ENCODE peak calls at places on chromosome 16, in five cellular contexts. C is keratinocyte, G is HCT116, T is fibroblast of lung, J is psoas muscle. P is an unnamed sample.

GRCh38 chr16:977096-977701 is 4.4 kb upstream of the SOX8 start:
- DNase-seq in C (no peak), G (no peak), T (no peak), J (peak; percentile 59), P (no peak)

GRCh38 chr16:82358601-82359221 is 188.7 kb upstream of the MPHOSPH6 start:
- DNase-seq in C (no peak), G (no peak), T (no peak), J (no peak), P (no peak)

GRCh38 chr16:52117171-52117570 is 429.8 kb downstream of the TOX3 start:
- DNase-seq in C (no peak), G (no peak), T (no peak), J (no peak), P (no peak)

GRCh38 chr16:77788196-77789084 is at the start of gene VAT1L:
- DNase-seq in C (no peak), G (no peak), T (peak; percentile 66), J (no peak), P (no peak)

GRCh38 chr16:85334718-85335583 is 222.7 kb upstream of the CIBAR2 start:
- DNase-seq in C (no peak), G (no peak), T (no peak), J (no peak), P (peak; percentile 18)

GRCh38 chr16:82456683-82457082 is 170.1 kb upstream of the CDH13 start:
- DNase-seq in C (no peak), G (peak; percentile 57), T (peak; percentile 38), J (peak; percentile 26), P (peak; percentile 0)

GRCh38 chr16:67194257-67194656 is 2.3 kb downstream of the E2F4 start:
- DNase-seq in C (no peak), G (no peak), T (no peak), J (no peak), P (no peak)

GRCh38 chr16:67877064-67877463 is 4.2 kb downstream of the EDC4 start:
- DNase-seq in C (no peak), G (no peak), T (no peak), J (no peak), P (no peak)

GRCh38 chr16:81650982-81651562 is 128.0 kb upstream of the PLCG2 start:
- DNase-seq in C (no peak), G (no peak), T (peak; percentile 60), J (peak; percentile 62), P (no peak)

GRCh38 chr16:70726869-70727494 is 41.1 kb upstream of the MTSS2 start:
- DNase-seq in C (no peak), G (no peak), T (peak; percentile 72), J (peak; percentile 61), P (no peak)

GRCh38 chr16:3949287-3949686 is 68.8 kb upstream of the CREBBP start:
- DNase-seq in C (no peak), G (no peak), T (no peak), J (no peak), P (no peak)

GRCh38 chr16:16073884-16074781 is 124.7 kb downstream of the ABCC1 start:
- DNase-seq in C (no peak), G (no peak), T (peak; percentile 79), J (no peak), P (no peak)

GRCh38 chr16:89319883-89320716 is 102.6 kb downstream of the ZNF778 start:
- DNase-seq in C (peak; percentile 59), G (no peak), T (peak; percentile 78), J (peak; percentile 79), P (peak; percentile 41)

GRCh38 chr16:80197790-80198201 is 343.0 kb upstream of the DYNLRB2 start:
- DNase-seq in C (peak; percentile 78), G (no peak), T (peak; percentile 81), J (no peak), P (no peak)

GRCh38 chr16:22144520-22144919 is 17.8 kb upstream of the SDR42E2 start:
- DNase-seq in C (no peak), G (no peak), T (no peak), J (no peak), P (no peak)

GRCh38 chr16:30602595-30603277 is 7.5 kb downstream of the ZNF689 start:
- DNase-seq in C (no peak), G (no peak), T (peak; percentile 57), J (no peak), P (no peak)

GRCh38 chr16:31357324-31358156 is 2.6 kb downstream of the ITGAX start:
- DNase-seq in C (no peak), G (no peak), T (no peak), J (no peak), P (no peak)

GRCh38 chr16:30561212-30561816 is 3.1 kb upstream of the ZNF764 start:
- DNase-seq in C (no peak), G (no peak), T (no peak), J (peak; percentile 41), P (peak; percentile 56)

GRCh38 chr16:31386157-31386984 is 6.8 kb upstream of the ITGAD start:
- DNase-seq in C (no peak), G (peak; percentile 54), T (no peak), J (no peak), P (no peak)

GRCh38 chr16:70793851-70794502 is 7.0 kb downstream of the VAC14 start:
- DNase-seq in C (no peak), G (no peak), T (no peak), J (no peak), P (no peak)

GRCh38 chr16:59259074-59259963 is 525.2 kb upstream of the GOT2 start:
- DNase-seq in C (no peak), G (no peak), T (no peak), J (no peak), P (no peak)

GRCh38 chr16:30748634-30749445 is 615 bp downstream of the PHKG2 start:
- DNase-seq in C (no peak), G (no peak), T (peak; percentile 23), J (peak; percentile 50), P (peak; percentile 32)

GRCh38 chr16:58025351-58026138 is at the start of gene MMP15:
- DNase-seq in C (peak; percentile 28), G (peak; percentile 94), T (peak; percentile 59), J (peak; percentile 66), P (peak; percentile 42)
- H3K27me3 ChIP-seq in C (no peaks in the 10 kb centered on the region), G (no peaks in the 10 kb centered on the region), T (peaks cover 13% of the 10 kb centered on the region), J (no peaks in the 10 kb centered on the region), P (no peaks in the 10 kb centered on the region)

GRCh38 chr16:72891291-72892227 is 156.4 kb downstream of the ZFHX3 start:
- DNase-seq in C (no peak), G (no peak), T (no peak), J (no peak), P (no peak)

GRCh38 chr16:72896719-72897118 is 151.2 kb downstream of the ZFHX3 start:
- DNase-seq in C (no peak), G (no peak), T (no peak), J (no peak), P (no peak)

GRCh38 chr16:72897707-72898106 is 150.2 kb downstream of the ZFHX3 start:
- DNase-seq in C (no peak), G (no peak), T (no peak), J (no peak), P (no peak)

GRCh38 chr16:72895951-72896350 is 152.0 kb downstream of the ZFHX3 start:
- DNase-seq in C (no peak), G (no peak), T (no peak), J (no peak), P (no peak)

GRCh38 chr16:72894291-72895151 is 153.4 kb downstream of the ZFHX3 start:
- DNase-seq in C (no peak), G (no peak), T (no peak), J (no peak), P (no peak)
- H3K27ac ChIP-seq in C (no peak overlapping the region), G (no peak overlapping the region), T (peak overlapping the region; percentile 63), J (no peak overlapping the region), P (no peak overlapping the region)

DNA sequence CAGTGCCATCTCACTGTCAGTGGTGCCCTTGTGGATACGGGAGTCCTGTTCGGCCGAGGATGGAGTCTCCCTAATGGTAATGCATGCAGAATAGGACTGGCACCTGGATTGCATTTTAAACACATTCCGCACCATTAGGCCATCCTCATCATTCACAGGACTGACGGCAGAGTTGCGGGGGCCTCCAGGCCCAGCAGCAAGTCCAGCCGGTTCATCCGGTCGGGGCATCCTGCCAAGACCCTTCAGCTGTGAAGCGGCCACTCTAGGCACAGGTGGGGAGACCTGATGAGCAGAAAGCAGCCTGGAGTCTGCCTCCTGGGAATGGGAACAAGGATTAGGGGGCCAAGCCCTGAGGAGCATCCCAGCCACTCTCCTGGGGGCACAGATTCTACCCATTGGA is 90.3 kb upstream of the XYLT1 start:
- DNase-seq in C (no peak), G (no peak), T (no peak), J (no peak), P (no peak)
- H3K27me3 ChIP-seq in C (no peaks in the 10 kb centered on the region), G (peaks cover 7% of the 10 kb centered on the region), T (no peaks in the 10 kb centered on the region), J (peaks cover 3% of the 10 kb centered on the region), P (peaks cover 3% of the 10 kb centered on the region)

DNA sequence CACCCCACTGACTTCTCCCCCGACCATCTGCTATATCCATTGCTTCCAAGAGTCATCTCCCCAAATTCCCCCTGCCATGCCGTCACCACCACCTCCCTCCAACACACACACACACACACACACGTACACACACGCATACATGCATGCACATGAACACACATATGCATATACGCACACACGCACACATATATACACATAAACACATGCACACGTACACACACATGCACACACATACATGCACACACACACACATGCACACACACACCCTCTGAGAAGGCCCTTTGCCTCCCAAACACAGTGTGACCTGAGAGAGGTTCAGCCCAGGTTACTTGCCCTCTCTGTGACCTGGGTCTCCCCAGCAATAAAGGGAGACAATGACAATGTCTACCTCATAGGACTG is 95.1 kb downstream of the ZNF423 start:
- DNase-seq in C (no peak), G (no peak), T (no peak), J (no peak), P (no peak)
- H3K27ac ChIP-seq in C (no peak overlapping the region), G (no peak overlapping the region), T (no peak overlapping the region), J (no peak overlapping the region), P (no peak overlapping the region)

GRCh38 chr16:2739555-2740435 is 12.6 kb upstream of the SRRM2 start:
- DNase-seq in C (no peak), G (no peak), T (no peak), J (no peak), P (no peak)

GRCh38 chr16:2737238-2737605 is 15.2 kb upstream of the SRRM2 start:
- DNase-seq in C (no peak), G (no peak), T (no peak), J (no peak), P (no peak)

GRCh38 chr16:2740476-2740875 is 12.0 kb upstream of the SRRM2 start:
- DNase-seq in C (no peak), G (no peak), T (no peak), J (no peak), P (no peak)

GRCh38 chr16:2737895-2738418 is 14.5 kb upstream of the SRRM2 start:
- DNase-seq in C (no peak), G (no peak), T (no peak), J (no peak), P (no peak)

GRCh38 chr16:2738615-2739014 is 13.8 kb upstream of the SRRM2 start:
- DNase-seq in C (no peak), G (no peak), T (no peak), J (no peak), P (no peak)
- H3K27me3 ChIP-seq in C (no peaks in the 10 kb centered on the region), G (no peaks in the 10 kb centered on the region), T (no peaks in the 10 kb centered on the region), J (peaks cover 3% of the 10 kb centered on the region), P (no peaks in the 10 kb centered on the region)